ENCODE peak calls at places on chromosomes 3 and 15, in five cellular contexts. V is HCT116, A is GM12878, T is H1, B is HepG2. N is an unnamed sample.

GRCh38 chr3:152574461-152575079 is 260.4 kb upstream of the P2RY1 start:
- DNase-seq in V (peak), A (peak), T (no peak), B (peak), N (peak)

GRCh38 chr3:10907262-10907661 is 85.3 kb upstream of the SLC6A1 start:
- DNase-seq in V (peak), A (no peak), T (no peak), B (no peak), N (no peak)

GRCh38 chr3:126103121-126104027 is 19.4 kb upstream of the SLC41A3 start:
- DNase-seq in V (no peak), A (no peak), T (peak), B (no peak), N (peak)

GRCh38 chr3:42539871-42540714 is 37.6 kb downstream of the VIPR1 start:
- DNase-seq in V (peak), A (no peak), T (peak), B (peak), N (peak)

GRCh38 chr15:95278532-95279265 is 1047.3 kb downstream of the MCTP2 start:
- DNase-seq in V (no peak), A (no peak), T (no peak), B (no peak), N (no peak)

GRCh38 chr15:57256941-57257340 is 119.4 kb upstream of the CGNL1 start:
- DNase-seq in V (no peak), A (no peak), T (no peak), B (no peak), N (no peak)

GRCh38 chr15:101048191-101049011 is 129.2 kb downstream of the LRRK1 start:
- DNase-seq in V (no peak), A (no peak), T (peak), B (no peak), N (no peak)

GRCh38 chr15:48963524-48964113 is at the start of gene SHC4:
- DNase-seq in V (no peak), A (no peak), T (no peak), B (peak), N (peak)

GRCh38 chr15:80989110-80989517 is 505 bp downstream of the MESD start:
- DNase-seq in V (no peak), A (no peak), T (no peak), B (no peak), N (peak)

DNA sequence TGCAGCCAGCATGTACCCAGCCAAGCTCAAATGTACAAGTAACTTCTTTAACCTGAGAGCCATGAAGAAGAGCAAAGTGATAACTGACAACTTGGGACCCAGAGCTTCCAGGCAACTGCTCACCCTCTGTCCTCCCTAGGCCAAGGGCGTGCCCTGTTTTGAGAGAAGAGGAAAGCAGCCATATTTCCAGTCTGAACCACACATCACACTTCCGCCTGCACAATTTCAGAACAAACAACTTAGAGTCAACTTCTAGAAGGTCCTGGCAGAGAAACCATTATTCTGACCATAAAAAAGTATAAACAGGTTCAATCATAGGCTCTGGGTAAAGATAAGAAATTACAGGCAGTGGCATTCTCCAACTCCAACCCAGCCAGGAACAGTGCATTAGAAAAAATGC is 50.1 kb downstream of the ITGB5 start:
- DNase-seq in V (no peak), A (no peak), T (no peak), B (no peak), N (no peak)
- H3K27ac ChIP-seq in V (no peak), A (no peak), T (no peak), B (peak), N (no peak)

GRCh38 chr3:106457278-106458210 is 588.7 kb upstream of the CBLB start:
- DNase-seq in V (no peak), A (peak), T (no peak), B (no peak), N (peak)
- TF ChIP-seq ZNF274 in V (no peak), A (no peak), T (no peak), B (no peak), N (no peak)

GRCh38 chr3:177300039-177300833 is 103.0 kb upstream of the TBL1XR1 start:
- DNase-seq in V (no peak), A (peak), T (no peak), B (peak), N (peak)
- H3K27ac ChIP-seq in V (no peak), A (no peak), T (no peak), B (peak), N (peak)

DNA sequence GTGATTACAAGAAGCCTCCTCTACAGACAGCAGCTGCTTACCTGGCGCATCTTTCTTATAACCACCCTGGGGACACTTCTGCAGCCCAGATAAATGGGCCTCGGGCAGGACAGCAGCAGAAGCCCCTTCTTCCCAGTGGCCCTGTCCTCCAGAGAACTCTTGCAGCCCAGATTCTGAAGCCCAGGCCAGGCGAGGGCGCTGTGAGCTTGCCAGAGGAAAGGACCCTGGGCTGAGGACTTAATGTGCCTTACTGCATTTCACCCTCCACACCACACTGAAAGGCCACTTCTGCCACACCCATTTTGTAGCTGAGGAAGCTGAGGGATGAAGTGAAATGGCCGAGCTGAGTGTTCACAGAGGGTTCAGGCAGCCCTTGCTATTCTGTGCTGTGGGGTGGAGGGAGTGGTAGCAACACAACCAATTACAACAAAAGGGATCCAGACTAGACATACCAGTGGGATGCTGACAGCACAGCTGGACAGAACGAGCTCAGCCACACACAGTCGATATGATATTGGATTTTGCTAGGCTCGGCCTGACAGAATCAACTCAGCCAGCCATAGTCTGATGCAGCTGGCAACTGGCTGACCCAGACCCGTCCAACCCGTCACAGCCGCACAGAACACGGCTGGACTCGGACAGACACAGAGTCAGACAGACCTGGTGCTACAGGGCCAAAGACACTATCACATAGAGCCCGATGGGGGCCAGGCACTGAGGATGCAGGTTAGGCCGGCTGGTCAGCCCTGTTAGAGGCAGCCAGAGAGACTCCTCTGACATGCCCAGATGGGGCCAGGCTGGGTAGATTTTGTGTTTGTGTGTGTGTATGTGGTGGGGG is 7.3 kb downstream of the ACOX2 start:
- DNase-seq in V (peak), A (no peak), T (peak), B (peak), N (peak)
- TF ChIP-seq ZNF274 in V (no peak), A (no peak), T (no peak), B (no peak), N (no peak)